ENCODE peak calls at places on chromosomes 2 and 18, in six cellular contexts. C is heart left ventricle, E is pancreas, X is DMS153, L is Daoy, T is EL. K is an unnamed sample.

GRCh38 chr2:98807221-98807620 is 76.3 kb upstream of the MGAT4A start:
- DNase-seq in X (no peak), T (no peak), C (no peak), L (no peak), E (no peak), K (no peak)

GRCh38 chr2:147937744-147938349 is 82.7 kb downstream of the ORC4 start:
- DNase-seq in C (no peak), L (peak), E (no peak), X (no peak), T (peak), K (no peak)

GRCh38 chr2:120989556-120989848 is 253.8 kb downstream of the GLI2 start:
- DNase-seq in L (no peak), E (no peak), X (no peak), C (no peak), T (no peak), K (no peak)

GRCh38 chr2:36368438-36368837 is 12.9 kb downstream of the CRIM1 start:
- DNase-seq in X (no peak), T (no peak), L (no peak), E (no peak), C (no peak), K (no peak)

GRCh38 chr2:219386532-219387280 is 1.0 kb downstream of the DNPEP start:
- DNase-seq in C (peak), X (no peak), E (peak), L (no peak), T (no peak), K (no peak)

GRCh38 chr2:169705927-169706326 is 11.7 kb downstream of the PHOSPHO2 start:
- DNase-seq in C (no peak), L (no peak), E (no peak), T (peak), X (no peak), K (no peak)

GRCh38 chr18:811192-812122 is 585 bp downstream of the YES1 start:
- DNase-seq in L (peak), C (no peak), E (peak), X (no peak), T (peak), K (peak)

GRCh38 chr18:74589021-74589420 is 8.6 kb upstream of the ZNF407 start:
- DNase-seq in E (no peak), T (no peak), L (no peak), C (no peak), X (no peak), K (no peak)

GRCh38 chr2:195562624-195563566 is 94.1 kb upstream of the SLC39A10 start:
- DNase-seq in E (no peak), L (no peak), X (no peak), C (no peak), T (no peak), K (no peak)

GRCh38 chr18:754666-755065 is 42.2 kb upstream of the ENOSF1 start:
- DNase-seq in L (no peak), T (no peak), X (no peak), E (no peak), C (no peak), K (no peak)

GRCh38 chr2:107255744-107256143 is 369.8 kb upstream of the ST6GAL2 start:
- DNase-seq in E (no peak), X (no peak), C (no peak), T (no peak), L (peak), K (no peak)

GRCh38 chr2:27959496-27959895 is 69.0 kb downstream of the BABAM2 start:
- DNase-seq in T (peak), X (no peak), E (peak), C (peak), L (peak), K (no peak)

GRCh38 chr2:69581774-69582581 is 61.6 kb downstream of the AAK1 start:
- DNase-seq in L (peak), T (peak), E (peak), C (peak), X (no peak), K (no peak)

GRCh38 chr2:3487931-3488554 is 31.3 kb downstream of the ADI1 start:
- DNase-seq in T (no peak), X (no peak), E (peak), L (no peak), C (no peak), K (no peak)

GRCh38 chr2:45315881-45316280 is 295.2 kb downstream of the SRBD1 start:
- DNase-seq in X (no peak), C (no peak), T (peak), E (no peak), L (peak), K (no peak)

GRCh38 chr2:112600634-112601033 is 16.2 kb downstream of the CHCHD5 start:
- DNase-seq in T (no peak), L (no peak), C (no peak), X (no peak), E (no peak), K (no peak)

GRCh38 chr18:74478876-74479275 is 17.3 kb upstream of the CNDP2 start:
- DNase-seq in C (no peak), T (no peak), E (no peak), X (no peak), L (no peak), K (no peak)

GRCh38 chr2:181540421-181540820 is 83.2 kb downstream of the ITGA4 start:
- DNase-seq in C (no peak), L (no peak), E (no peak), X (no peak), T (peak), K (no peak)

GRCh38 chr2:223203971-223204370 is 152.0 kb downstream of the KCNE4 start:
- DNase-seq in T (peak), C (no peak), X (no peak), E (no peak), L (peak), K (no peak)

GRCh38 chr2:46286715-46287114 is 10.5 kb upstream of the EPAS1 start:
- DNase-seq in L (no peak), E (no peak), C (no peak), T (no peak), X (peak), K (no peak)

GRCh38 chr2:128284841-128285240 is 33.8 kb downstream of the HS6ST1 start:
- DNase-seq in T (no peak), L (no peak), C (peak), X (no peak), E (no peak), K (no peak)

GRCh38 chr2:162768646-162769045 is 69.9 kb downstream of the KCNH7 start:
- DNase-seq in E (peak), C (no peak), L (no peak), X (peak), T (no peak), K (no peak)